ENCODE peak calls at places on chromosomes 2 and 18, in nine cellular contexts. One of them, this sample, is unnamed.

GRCh38 chr2:216636570-216637450 is 3.6 kb downstream of the IGFBP2 start:
- DNase-seq in non-pigmented ciliary epithelial cell: no peak
- DNase-seq in amygdala: no peak
- DNase-seq in ecto neural progenitor cell: peak
- DNase-seq in EH: peak
- DNase-seq in PC-3: peak
- DNase-seq in activated CD4-positive, alpha-beta T cell treated with anti-CD3 and anti-CD28 coated beads, Interleukin-2, amount 50 U/mL, for 48 hours: no peak
- DNase-seq in adrenal gland: no peak
- DNase-seq in caudate nucleus: no peak
- DNase-seq in this sample: peak

GRCh38 chr2:149087751-149088150 is 49.3 kb downstream of the LYPD6B start:
- DNase-seq in amygdala: no peak
- DNase-seq in adrenal gland: no peak
- DNase-seq in ecto neural progenitor cell: no peak
- DNase-seq in caudate nucleus: no peak
- DNase-seq in activated CD4-positive, alpha-beta T cell treated with anti-CD3 and anti-CD28 coated beads, Interleukin-2, amount 50 U/mL, for 48 hours: no peak
- DNase-seq in EH: no peak
- DNase-seq in non-pigmented ciliary epithelial cell: no peak
- DNase-seq in PC-3: peak
- DNase-seq in this sample: peak

GRCh38 chr2:70907130-70907756 is 28.5 kb upstream of the ATP6V1B1 start:
- DNase-seq in ecto neural progenitor cell: no peak
- DNase-seq in amygdala: no peak
- DNase-seq in non-pigmented ciliary epithelial cell: no peak
- DNase-seq in activated CD4-positive, alpha-beta T cell treated with anti-CD3 and anti-CD28 coated beads, Interleukin-2, amount 50 U/mL, for 48 hours: no peak
- DNase-seq in caudate nucleus: no peak
- DNase-seq in adrenal gland: no peak
- DNase-seq in EH: peak
- DNase-seq in PC-3: no peak
- DNase-seq in this sample: peak

GRCh38 chr18:45606007-45606406 is 9.3 kb upstream of the SLC14A2 start:
- DNase-seq in PC-3: no peak
- DNase-seq in caudate nucleus: no peak
- DNase-seq in ecto neural progenitor cell: no peak
- DNase-seq in EH: no peak
- DNase-seq in adrenal gland: no peak
- DNase-seq in amygdala: no peak
- DNase-seq in activated CD4-positive, alpha-beta T cell treated with anti-CD3 and anti-CD28 coated beads, Interleukin-2, amount 50 U/mL, for 48 hours: no peak
- DNase-seq in non-pigmented ciliary epithelial cell: no peak
- DNase-seq in this sample: no peak

GRCh38 chr2:109382946-109383345 is 230.8 kb downstream of the SEPTIN10 start:
- DNase-seq in PC-3: peak
- DNase-seq in ecto neural progenitor cell: peak
- DNase-seq in non-pigmented ciliary epithelial cell: peak
- DNase-seq in amygdala: peak
- DNase-seq in activated CD4-positive, alpha-beta T cell treated with anti-CD3 and anti-CD28 coated beads, Interleukin-2, amount 50 U/mL, for 48 hours: no peak
- DNase-seq in caudate nucleus: no peak
- DNase-seq in EH: peak
- DNase-seq in adrenal gland: peak
- DNase-seq in this sample: peak

GRCh38 chr2:57207191-57207590 is 839.4 kb upstream of the VRK2 start:
- DNase-seq in PC-3: no peak
- DNase-seq in non-pigmented ciliary epithelial cell: no peak
- DNase-seq in EH: peak
- DNase-seq in activated CD4-positive, alpha-beta T cell treated with anti-CD3 and anti-CD28 coated beads, Interleukin-2, amount 50 U/mL, for 48 hours: no peak
- DNase-seq in adrenal gland: no peak
- DNase-seq in ecto neural progenitor cell: no peak
- DNase-seq in caudate nucleus: no peak
- DNase-seq in amygdala: no peak
- DNase-seq in this sample: peak

GRCh38 chr2:239467956-239468490 is 67.2 kb upstream of the HDAC4 start:
- DNase-seq in PC-3: no peak
- DNase-seq in non-pigmented ciliary epithelial cell: no peak
- DNase-seq in EH: no peak
- DNase-seq in activated CD4-positive, alpha-beta T cell treated with anti-CD3 and anti-CD28 coated beads, Interleukin-2, amount 50 U/mL, for 48 hours: no peak
- DNase-seq in caudate nucleus: no peak
- DNase-seq in amygdala: no peak
- DNase-seq in adrenal gland: no peak
- DNase-seq in ecto neural progenitor cell: peak
- DNase-seq in this sample: no peak

GRCh38 chr2:113390133-113390849 is 47.2 kb upstream of the ZNG1B start:
- DNase-seq in non-pigmented ciliary epithelial cell: peak
- DNase-seq in amygdala: no peak
- DNase-seq in EH: peak
- DNase-seq in PC-3: peak
- DNase-seq in activated CD4-positive, alpha-beta T cell treated with anti-CD3 and anti-CD28 coated beads, Interleukin-2, amount 50 U/mL, for 48 hours: peak
- DNase-seq in ecto neural progenitor cell: peak
- DNase-seq in adrenal gland: peak
- DNase-seq in caudate nucleus: no peak
- DNase-seq in this sample: peak

GRCh38 chr2:149038442-149039212 is at the start of gene LYPD6B:
- DNase-seq in activated CD4-positive, alpha-beta T cell treated with anti-CD3 and anti-CD28 coated beads, Interleukin-2, amount 50 U/mL, for 48 hours: no peak
- DNase-seq in ecto neural progenitor cell: peak
- DNase-seq in PC-3: peak
- DNase-seq in non-pigmented ciliary epithelial cell: no peak
- DNase-seq in amygdala: no peak
- DNase-seq in caudate nucleus: no peak
- DNase-seq in EH: peak
- DNase-seq in adrenal gland: no peak
- DNase-seq in this sample: peak

GRCh38 chr2:7269993-7270392 is 352.8 kb downstream of the RNF144A start:
- DNase-seq in amygdala: no peak
- DNase-seq in ecto neural progenitor cell: no peak
- DNase-seq in adrenal gland: no peak
- DNase-seq in non-pigmented ciliary epithelial cell: no peak
- DNase-seq in EH: no peak
- DNase-seq in caudate nucleus: no peak
- DNase-seq in PC-3: no peak
- DNase-seq in activated CD4-positive, alpha-beta T cell treated with anti-CD3 and anti-CD28 coated beads, Interleukin-2, amount 50 U/mL, for 48 hours: no peak
- DNase-seq in this sample: no peak

GRCh38 chr2:144518744-144519596 is 949 bp downstream of the ZEB2 start:
- DNase-seq in caudate nucleus: no peak
- DNase-seq in adrenal gland: no peak
- DNase-seq in ecto neural progenitor cell: no peak
- DNase-seq in non-pigmented ciliary epithelial cell: no peak
- DNase-seq in PC-3: no peak
- DNase-seq in activated CD4-positive, alpha-beta T cell treated with anti-CD3 and anti-CD28 coated beads, Interleukin-2, amount 50 U/mL, for 48 hours: no peak
- DNase-seq in EH: no peak
- DNase-seq in amygdala: no peak
- DNase-seq in this sample: peak

GRCh38 chr18:62318613-62319012 is 6.5 kb upstream of the TNFRSF11A start:
- DNase-seq in ecto neural progenitor cell: no peak
- DNase-seq in activated CD4-positive, alpha-beta T cell treated with anti-CD3 and anti-CD28 coated beads, Interleukin-2, amount 50 U/mL, for 48 hours: no peak
- DNase-seq in PC-3: no peak
- DNase-seq in caudate nucleus: no peak
- DNase-seq in amygdala: no peak
- DNase-seq in EH: no peak
- DNase-seq in non-pigmented ciliary epithelial cell: no peak
- DNase-seq in adrenal gland: no peak
- DNase-seq in this sample: no peak

GRCh38 chr2:215059724-215060123 is 78.7 kb downstream of the ABCA12 start:
- DNase-seq in non-pigmented ciliary epithelial cell: peak
- DNase-seq in ecto neural progenitor cell: no peak
- DNase-seq in adrenal gland: no peak
- DNase-seq in EH: peak
- DNase-seq in caudate nucleus: no peak
- DNase-seq in amygdala: no peak
- DNase-seq in PC-3: no peak
- DNase-seq in activated CD4-positive, alpha-beta T cell treated with anti-CD3 and anti-CD28 coated beads, Interleukin-2, amount 50 U/mL, for 48 hours: no peak
- DNase-seq in this sample: peak

GRCh38 chr2:100289020-100289419 is 33.3 kb downstream of the LONRF2 start:
- DNase-seq in PC-3: no peak
- DNase-seq in adrenal gland: no peak
- DNase-seq in EH: peak
- DNase-seq in activated CD4-positive, alpha-beta T cell treated with anti-CD3 and anti-CD28 coated beads, Interleukin-2, amount 50 U/mL, for 48 hours: no peak
- DNase-seq in non-pigmented ciliary epithelial cell: no peak
- DNase-seq in caudate nucleus: no peak
- DNase-seq in ecto neural progenitor cell: no peak
- DNase-seq in amygdala: no peak
- DNase-seq in this sample: no peak

GRCh38 chr18:55096261-55097026 is 137.2 kb upstream of the CCDC68 start:
- DNase-seq in caudate nucleus: peak
- DNase-seq in ecto neural progenitor cell: no peak
- DNase-seq in activated CD4-positive, alpha-beta T cell treated with anti-CD3 and anti-CD28 coated beads, Interleukin-2, amount 50 U/mL, for 48 hours: no peak
- DNase-seq in PC-3: peak
- DNase-seq in non-pigmented ciliary epithelial cell: no peak
- DNase-seq in EH: peak
- DNase-seq in adrenal gland: peak
- DNase-seq in amygdala: peak
- DNase-seq in this sample: peak

GRCh38 chr18:62138836-62139235 is 48.0 kb downstream of the PIGN start:
- DNase-seq in amygdala: no peak
- DNase-seq in EH: no peak
- DNase-seq in PC-3: no peak
- DNase-seq in caudate nucleus: no peak
- DNase-seq in ecto neural progenitor cell: no peak
- DNase-seq in non-pigmented ciliary epithelial cell: no peak
- DNase-seq in adrenal gland: no peak
- DNase-seq in activated CD4-positive, alpha-beta T cell treated with anti-CD3 and anti-CD28 coated beads, Interleukin-2, amount 50 U/mL, for 48 hours: no peak
- DNase-seq in this sample: no peak

GRCh38 chr2:30408961-30409387 is 38.1 kb upstream of the LCLAT1 start:
- DNase-seq in amygdala: no peak
- DNase-seq in ecto neural progenitor cell: no peak
- DNase-seq in PC-3: no peak
- DNase-seq in non-pigmented ciliary epithelial cell: no peak
- DNase-seq in activated CD4-positive, alpha-beta T cell treated with anti-CD3 and anti-CD28 coated beads, Interleukin-2, amount 50 U/mL, for 48 hours: no peak
- DNase-seq in caudate nucleus: no peak
- DNase-seq in adrenal gland: peak
- DNase-seq in EH: peak
- DNase-seq in this sample: no peak

GRCh38 chr2:107932483-107932882 is 53.8 kb upstream of the SLC5A7 start:
- DNase-seq in PC-3: peak
- DNase-seq in ecto neural progenitor cell: no peak
- DNase-seq in non-pigmented ciliary epithelial cell: no peak
- DNase-seq in activated CD4-positive, alpha-beta T cell treated with anti-CD3 and anti-CD28 coated beads, Interleukin-2, amount 50 U/mL, for 48 hours: no peak
- DNase-seq in EH: peak
- DNase-seq in amygdala: no peak
- DNase-seq in adrenal gland: no peak
- DNase-seq in caudate nucleus: no peak
- DNase-seq in this sample: peak

GRCh38 chr2:27932396-27932795 is 41.9 kb downstream of the BABAM2 start:
- DNase-seq in EH: peak
- DNase-seq in non-pigmented ciliary epithelial cell: no peak
- DNase-seq in adrenal gland: no peak
- DNase-seq in PC-3: peak
- DNase-seq in ecto neural progenitor cell: no peak
- DNase-seq in caudate nucleus: no peak
- DNase-seq in activated CD4-positive, alpha-beta T cell treated with anti-CD3 and anti-CD28 coated beads, Interleukin-2, amount 50 U/mL, for 48 hours: no peak
- DNase-seq in amygdala: no peak
- DNase-seq in this sample: peak

GRCh38 chr2:226898925-226899324 is 63.1 kb downstream of the RHBDD1 start:
- DNase-seq in PC-3: no peak
- DNase-seq in amygdala: no peak
- DNase-seq in activated CD4-positive, alpha-beta T cell treated with anti-CD3 and anti-CD28 coated beads, Interleukin-2, amount 50 U/mL, for 48 hours: no peak
- DNase-seq in EH: no peak
- DNase-seq in caudate nucleus: no peak
- DNase-seq in non-pigmented ciliary epithelial cell: no peak
- DNase-seq in ecto neural progenitor cell: no peak
- DNase-seq in adrenal gland: no peak
- DNase-seq in this sample: no peak

GRCh38 chr2:33042819-33043218 is 96.1 kb downstream of the LTBP1 start:
- DNase-seq in non-pigmented ciliary epithelial cell: no peak
- DNase-seq in amygdala: no peak
- DNase-seq in caudate nucleus: no peak
- DNase-seq in EH: no peak
- DNase-seq in activated CD4-positive, alpha-beta T cell treated with anti-CD3 and anti-CD28 coated beads, Interleukin-2, amount 50 U/mL, for 48 hours: no peak
- DNase-seq in adrenal gland: no peak
- DNase-seq in ecto neural progenitor cell: no peak
- DNase-seq in PC-3: no peak
- DNase-seq in this sample: no peak

GRCh38 chr2:174752403-174753037 is 11.8 kb downstream of the CHRNA1 start:
- DNase-seq in activated CD4-positive, alpha-beta T cell treated with anti-CD3 and anti-CD28 coated beads, Interleukin-2, amount 50 U/mL, for 48 hours: peak
- DNase-seq in adrenal gland: no peak
- DNase-seq in amygdala: no peak
- DNase-seq in ecto neural progenitor cell: no peak
- DNase-seq in EH: no peak
- DNase-seq in non-pigmented ciliary epithelial cell: no peak
- DNase-seq in PC-3: peak
- DNase-seq in caudate nucleus: no peak
- DNase-seq in this sample: peak

GRCh38 chr18:35458677-35459441 is 38.9 kb downstream of the INO80C start:
- DNase-seq in amygdala: no peak
- DNase-seq in PC-3: peak
- DNase-seq in activated CD4-positive, alpha-beta T cell treated with anti-CD3 and anti-CD28 coated beads, Interleukin-2, amount 50 U/mL, for 48 hours: no peak
- DNase-seq in EH: peak
- DNase-seq in non-pigmented ciliary epithelial cell: no peak
- DNase-seq in caudate nucleus: no peak
- DNase-seq in ecto neural progenitor cell: no peak
- DNase-seq in adrenal gland: peak
- DNase-seq in this sample: peak

GRCh38 chr2:41906325-41906700 is 141.5 kb upstream of the PKDCC start:
- DNase-seq in activated CD4-positive, alpha-beta T cell treated with anti-CD3 and anti-CD28 coated beads, Interleukin-2, amount 50 U/mL, for 48 hours: no peak
- DNase-seq in amygdala: no peak
- DNase-seq in ecto neural progenitor cell: no peak
- DNase-seq in non-pigmented ciliary epithelial cell: no peak
- DNase-seq in EH: peak
- DNase-seq in caudate nucleus: no peak
- DNase-seq in PC-3: no peak
- DNase-seq in adrenal gland: no peak
- DNase-seq in this sample: peak

GRCh38 chr2:235496239-235496621 is 2.4 kb downstream of the AGAP1 start:
- DNase-seq in EH: peak
- DNase-seq in caudate nucleus: no peak
- DNase-seq in activated CD4-positive, alpha-beta T cell treated with anti-CD3 and anti-CD28 coated beads, Interleukin-2, amount 50 U/mL, for 48 hours: no peak
- DNase-seq in ecto neural progenitor cell: no peak
- DNase-seq in amygdala: no peak
- DNase-seq in PC-3: peak
- DNase-seq in non-pigmented ciliary epithelial cell: no peak
- DNase-seq in adrenal gland: no peak
- DNase-seq in this sample: no peak

GRCh38 chr2:238513346-238513745 is 86.6 kb downstream of the ASB1 start:
- DNase-seq in ecto neural progenitor cell: no peak
- DNase-seq in EH: peak
- DNase-seq in adrenal gland: peak
- DNase-seq in non-pigmented ciliary epithelial cell: no peak
- DNase-seq in caudate nucleus: no peak
- DNase-seq in activated CD4-positive, alpha-beta T cell treated with anti-CD3 and anti-CD28 coated beads, Interleukin-2, amount 50 U/mL, for 48 hours: peak
- DNase-seq in PC-3: peak
- DNase-seq in amygdala: no peak
- DNase-seq in this sample: peak

GRCh38 chr2:96763511-96764252 is 3.0 kb downstream of the CNNM4 start:
- DNase-seq in EH: peak
- DNase-seq in amygdala: no peak
- DNase-seq in activated CD4-positive, alpha-beta T cell treated with anti-CD3 and anti-CD28 coated beads, Interleukin-2, amount 50 U/mL, for 48 hours: peak
- DNase-seq in adrenal gland: no peak
- DNase-seq in PC-3: peak
- DNase-seq in ecto neural progenitor cell: peak
- DNase-seq in non-pigmented ciliary epithelial cell: no peak
- DNase-seq in caudate nucleus: no peak
- DNase-seq in this sample: peak

GRCh38 chr2:161947394-161947793 is 126.6 kb downstream of the DPP4 start:
- DNase-seq in activated CD4-positive, alpha-beta T cell treated with anti-CD3 and anti-CD28 coated beads, Interleukin-2, amount 50 U/mL, for 48 hours: no peak
- DNase-seq in EH: no peak
- DNase-seq in amygdala: no peak
- DNase-seq in ecto neural progenitor cell: no peak
- DNase-seq in caudate nucleus: no peak
- DNase-seq in PC-3: no peak
- DNase-seq in adrenal gland: no peak
- DNase-seq in non-pigmented ciliary epithelial cell: no peak
- DNase-seq in this sample: no peak

GRCh38 chr18:13216092-13216582 is 2.4 kb upstream of the LDLRAD4 start:
- DNase-seq in amygdala: peak
- DNase-seq in non-pigmented ciliary epithelial cell: peak
- DNase-seq in ecto neural progenitor cell: no peak
- DNase-seq in caudate nucleus: peak
- DNase-seq in EH: peak
- DNase-seq in activated CD4-positive, alpha-beta T cell treated with anti-CD3 and anti-CD28 coated beads, Interleukin-2, amount 50 U/mL, for 48 hours: peak
- DNase-seq in adrenal gland: peak
- DNase-seq in PC-3: peak
- DNase-seq in this sample: peak